ENCODE peak calls at places on chromosomes 13 and 19, in seven cellular contexts. O is right cardiac atrium; L is activated effector memory CD4-positive, alpha-beta T cell treated with anti-CD3 and anti-CD28 coated beads, Interleukin-2, amount 50 U/mL, for 16 hours; D is NCI-H1694 treated with DMSO at 0.1 percent for 48 hours; E is neural crest cell; C is fibroblast of the aortic adventitia; P is GM23248. I is an unnamed sample.

GRCh38 chr13:75264611-75265010 is 217.4 kb downstream of the TBC1D4 start:
- DNase-seq in O (no peak), D (no peak), C (no peak), L (no peak), P (no peak), E (no peak), I (no peak)

GRCh38 chr13:46593403-46593802 is 40.4 kb downstream of the LRCH1 start:
- DNase-seq in C (no peak), E (no peak), P (no peak), L (peak; percentile 79), D (no peak), O (no peak), I (no peak)

GRCh38 chr19:6534451-6535093 is 3.7 kb downstream of the TNFSF9 start:
- DNase-seq in O (no peak), P (no peak), L (no peak), D (no peak), C (no peak), E (no peak), I (no peak)

GRCh38 chr19:4369888-4370260 is 26.5 kb downstream of the MPND start:
- DNase-seq in E (peak; percentile 36), C (no peak), O (no peak), P (no peak), L (peak; percentile 92), D (peak; percentile 52), I (peak; percentile 57)

GRCh38 chr13:29589234-29589633 is 6.3 kb downstream of the SLC7A1 start:
- DNase-seq in L (no peak), P (peak; percentile 70), D (no peak), C (no peak), E (no peak), O (no peak), I (no peak)

GRCh38 chr13:28012896-28013295 is 24.4 kb upstream of the URAD start:
- DNase-seq in L (no peak), C (no peak), D (no peak), E (no peak), O (no peak), P (no peak), I (no peak)

GRCh38 chr13:95146486-95146885 is 154.8 kb downstream of the ABCC4 start:
- DNase-seq in O (no peak), C (no peak), D (no peak), L (no peak), E (no peak), P (no peak), I (no peak)

GRCh38 chr19:571127-571974 is 1.0 kb upstream of the BSG start:
- DNase-seq in C (peak; percentile 30), O (no peak), L (peak; percentile 83), D (no peak), P (peak; percentile 61), E (peak; percentile 52), I (no peak)

GRCh38 chr19:5719274-5719960 is 529 bp downstream of the LONP1 start:
- DNase-seq in D (no peak), C (peak; percentile 40), E (no peak), L (no peak), O (no peak), P (peak; percentile 74), I (no peak)

GRCh38 chr19:51441410-51442390 is 16.6 kb downstream of the SIGLEC8 start:
- DNase-seq in E (no peak), P (no peak), O (no peak), C (no peak), D (no peak), L (peak; percentile 94), I (no peak)

GRCh38 chr19:30480097-30480496 is 107.9 kb downstream of the ZNF536 start:
- DNase-seq in D (no peak), E (no peak), P (no peak), L (no peak), C (no peak), O (no peak), I (no peak)

GRCh38 chr19:3506384-3507340 is 551 bp downstream of the FZR1 start:
- DNase-seq in L (peak; percentile 75), O (peak; percentile 55), P (peak; percentile 67), E (no peak), C (no peak), D (no peak), I (peak; percentile 33)

GRCh38 chr13:74166286-74166685 is 32.1 kb upstream of the KLF12 start:
- DNase-seq in C (no peak), P (no peak), D (no peak), O (no peak), L (no peak), E (no peak), I (no peak)

GRCh38 chr19:3643592-3644313 is 17.2 kb upstream of the CACTIN start:
- DNase-seq in D (no peak), E (no peak), L (no peak), O (no peak), P (no peak), C (no peak), I (no peak)

GRCh38 chr13:35787937-35788336 is 311.4 kb upstream of the MAB21L1 start:
- DNase-seq in O (no peak), L (no peak), E (no peak), C (peak; percentile 31), P (no peak), D (peak; percentile 94), I (no peak)

GRCh38 chr13:63120883-63121282 is 1705.2 kb upstream of the PCDH20 start:
- DNase-seq in O (no peak), L (no peak), C (no peak), E (no peak), P (no peak), D (no peak), I (no peak)

GRCh38 chr13:59442461-59442860 is 721.3 kb downstream of the DIAPH3 start:
- DNase-seq in L (no peak), O (no peak), C (no peak), D (no peak), E (no peak), P (no peak), I (no peak)

GRCh38 chr19:47111081-47111589 is 2.4 kb downstream of the ZC3H4 start:
- DNase-seq in L (peak; percentile 83), E (no peak), P (peak; percentile 43), C (no peak), O (no peak), D (no peak), I (peak; percentile 29)

GRCh38 chr19:19217110-19217509 is 5.4 kb downstream of the NCAN start:
- DNase-seq in L (no peak), D (no peak), C (peak; percentile 30), E (no peak), O (no peak), P (peak; percentile 26), I (no peak)

GRCh38 chr19:17479325-17479791 is 9.0 kb downstream of the SLC27A1 start:
- DNase-seq in D (no peak), O (no peak), C (peak; percentile 75), P (peak; percentile 94), E (no peak), L (no peak), I (no peak)

GRCh38 chr19:16378291-16378889 is 53.8 kb downstream of the KLF2 start:
- DNase-seq in O (no peak), L (peak; percentile 56), D (no peak), C (no peak), E (no peak), P (no peak), I (no peak)

GRCh38 chr19:31274266-31274963 is 74.8 kb downstream of the TSHZ3 start:
- DNase-seq in D (no peak), E (no peak), C (no peak), O (no peak), L (peak; percentile 30), P (no peak), I (no peak)

GRCh38 chr19:15529774-15530372 is 21.5 kb downstream of the CYP4F22 start:
- DNase-seq in D (no peak), E (no peak), C (peak; percentile 24), P (no peak), L (no peak), O (no peak), I (no peak)

GRCh38 chr19:30231408-30232318 is 140.5 kb upstream of the ZNF536 start:
- DNase-seq in C (no peak), L (no peak), P (no peak), D (no peak), E (no peak), O (no peak), I (no peak)

GRCh38 chr13:45615501-45616101 is at the start of gene ERICH6B:
- DNase-seq in P (no peak), O (peak; percentile 31), D (no peak), E (peak; percentile 76), C (peak; percentile 6), L (no peak), I (peak; percentile 20)

GRCh38 chr13:41700790-41701310 is 243.5 kb downstream of the RGCC start:
- DNase-seq in D (peak; percentile 45), C (peak; percentile 87), O (no peak), P (peak; percentile 82), L (no peak), E (no peak), I (peak; percentile 57)

GRCh38 chr13:48265217-48265815 is 32.3 kb downstream of the ITM2B start:
- DNase-seq in C (no peak), O (no peak), D (no peak), L (no peak), P (no peak), E (no peak), I (no peak)

GRCh38 chr13:110042253-110042652 is 255.9 kb upstream of the IRS2 start:
- DNase-seq in E (no peak), L (no peak), D (no peak), O (no peak), P (peak; percentile 43), C (no peak), I (no peak)

GRCh38 chr19:58317481-58318072 is 9.2 kb upstream of the ZSCAN22 start:
- DNase-seq in C (peak; percentile 62), D (no peak), E (no peak), P (peak; percentile 74), O (no peak), L (no peak), I (no peak)

GRCh38 chr13:112903606-112904195 is 65.3 kb upstream of the MCF2L start:
- DNase-seq in P (no peak), D (no peak), L (no peak), E (no peak), C (no peak), O (no peak), I (no peak)

GRCh38 chr13:55613429-55614187 is 1527.1 kb upstream of the PRR20A start:
- DNase-seq in C (no peak), O (no peak), P (no peak), D (no peak), L (no peak), E (no peak), I (no peak)